ENCODE peak calls at places on chromosomes 5 and 9, in five cellular contexts. Y is fibroblast of mammary gland, R is cardiac fibroblast, U is A549, J is fibroblast of lung. G is an unnamed sample.

GRCh38 chr5:154830219-154830595 is 20.2 kb downstream of the FAXDC2 start:
- DNase-seq in J (no peak), Y (no peak), U (no peak), R (no peak), G (no peak)

GRCh38 chr5:24509943-24510342 is 134.8 kb downstream of the CDH10 start:
- DNase-seq in J (no peak), U (no peak), R (no peak), Y (no peak), G (no peak)

GRCh38 chr5:135359374-135360165 is 39.5 kb downstream of the MACROH2A1 start:
- DNase-seq in R (no peak), U (no peak), Y (no peak), J (no peak), G (no peak)

GRCh38 chr9:88809371-88809770 is 181.9 kb upstream of the S1PR3 start:
- DNase-seq in J (no peak), Y (peak), R (peak), U (no peak), G (no peak)

GRCh38 chr9:115018547-115019435 is 88.4 kb upstream of the TNFSF8 start:
- DNase-seq in U (no peak), R (peak), Y (peak), J (peak), G (peak)

GRCh38 chr9:132439153-132439552 is 29.1 kb downstream of the CFAP77 start:
- DNase-seq in R (no peak), J (no peak), U (no peak), Y (no peak), G (no peak)

GRCh38 chr5:14153932-14154646 is 10.9 kb downstream of the TRIO start:
- DNase-seq in U (no peak), Y (peak), R (peak), J (peak), G (no peak)

GRCh38 chr9:133910855-133911514 is 81.1 kb downstream of the VAV2 start:
- DNase-seq in J (no peak), U (no peak), Y (no peak), R (no peak), G (no peak)

GRCh38 chr5:122152266-122152900 is 23.0 kb downstream of the ZNF474 start:
- DNase-seq in R (no peak), U (no peak), J (peak), Y (no peak), G (no peak)

GRCh38 chr9:89375181-89375760 is 57.0 kb downstream of the SECISBP2 start:
- DNase-seq in R (no peak), Y (no peak), J (no peak), U (no peak), G (no peak)

GRCh38 chr9:10000669-10001068 is 612.1 kb downstream of the PTPRD start:
- DNase-seq in J (no peak), R (no peak), Y (no peak), U (no peak), G (no peak)

GRCh38 chr5:173464813-173465212 is 136.6 kb upstream of the STC2 start:
- DNase-seq in R (no peak), J (no peak), Y (no peak), U (no peak), G (no peak)

GRCh38 chr5:144024601-144025000 is 145.9 kb downstream of the YIPF5 start:
- DNase-seq in J (peak), U (no peak), R (peak), Y (peak), G (no peak)

GRCh38 chr5:80990971-80991370 is 30.8 kb downstream of the RASGRF2 start:
- DNase-seq in U (no peak), J (peak), R (peak), Y (peak), G (no peak)

GRCh38 chr5:159184236-159184635 is 25.1 kb downstream of the RNF145 start:
- DNase-seq in U (no peak), Y (no peak), J (peak), R (peak), G (no peak)

GRCh38 chr5:176440932-176441706 is 7.1 kb upstream of the FAF2 start:
- DNase-seq in U (no peak), J (peak), R (no peak), Y (no peak), G (no peak)

GRCh38 chr5:12016149-12016740 is 112.0 kb upstream of the CTNND2 start:
- DNase-seq in J (peak), R (no peak), U (no peak), Y (no peak), G (no peak)

GRCh38 chr5:172503925-172504730 is 49.8 kb upstream of the SH3PXD2B start:
- DNase-seq in U (no peak), R (no peak), J (peak), Y (no peak), G (no peak)

GRCh38 chr5:23072179-23072578 is 219.0 kb upstream of the CDH12 start:
- DNase-seq in J (no peak), U (no peak), R (no peak), Y (no peak), G (no peak)

GRCh38 chr5:90709323-90710148 is 150.9 kb downstream of the ADGRV1 start:
- DNase-seq in U (peak), J (peak), Y (peak), R (peak), G (peak)

GRCh38 chr9:135468866-135469521 is 10.6 kb upstream of the PPP1R26 start:
- DNase-seq in Y (peak), U (no peak), R (peak), J (peak), G (no peak)

GRCh38 chr5:14308384-14309154 is 165.4 kb downstream of the TRIO start:
- DNase-seq in Y (no peak), R (no peak), J (no peak), U (no peak), G (no peak)

GRCh38 chr5:55234171-55234700 is 828 bp upstream of the CCNO start:
- DNase-seq in J (peak), U (no peak), R (peak), Y (peak), G (no peak)

GRCh38 chr5:57004800-57005199 is 52.9 kb upstream of the MIER3 start:
- DNase-seq in J (no peak), Y (no peak), R (no peak), U (peak), G (no peak)

GRCh38 chr5:179126506-179126991 is 66.4 kb downstream of the ZNF354C start:
- DNase-seq in U (no peak), J (no peak), R (no peak), Y (no peak), G (no peak)

GRCh38 chr9:113645972-113646241 is 182.4 kb downstream of the RGS3 start:
- DNase-seq in R (no peak), U (no peak), J (no peak), Y (no peak), G (no peak)

GRCh38 chr9:96435345-96435744 is 14.6 kb upstream of the HABP4 start:
- DNase-seq in U (no peak), J (no peak), R (no peak), Y (no peak), G (no peak)

GRCh38 chr5:158922816-158923215 is 176.9 kb downstream of the EBF1 start:
- DNase-seq in U (no peak), R (no peak), Y (no peak), J (no peak), G (no peak)

GRCh38 chr9:109182550-109182939 is 15.5 kb upstream of the FRRS1L start:
- DNase-seq in J (no peak), Y (no peak), R (no peak), U (no peak), G (no peak)

GRCh38 chr5:6780802-6781391 is 67.7 kb downstream of the TENT4A start:
- DNase-seq in U (peak), J (no peak), R (peak), Y (peak), G (no peak)

GRCh38 chr5:170633235-170634041 is 129.6 kb downstream of the KCNIP1 start:
- DNase-seq in R (peak), J (peak), U (peak), Y (peak), G (peak)

GRCh38 chr9:35044071-35044470 is 28.4 kb downstream of the VCP start:
- DNase-seq in U (no peak), J (peak), Y (no peak), R (no peak), G (no peak)

GRCh38 chr5:154038604-154039457 is at the start of the genes FAM114A2 and MFAP3:
- DNase-seq in J (peak), U (peak), Y (peak), R (peak), G (peak)

DNA sequence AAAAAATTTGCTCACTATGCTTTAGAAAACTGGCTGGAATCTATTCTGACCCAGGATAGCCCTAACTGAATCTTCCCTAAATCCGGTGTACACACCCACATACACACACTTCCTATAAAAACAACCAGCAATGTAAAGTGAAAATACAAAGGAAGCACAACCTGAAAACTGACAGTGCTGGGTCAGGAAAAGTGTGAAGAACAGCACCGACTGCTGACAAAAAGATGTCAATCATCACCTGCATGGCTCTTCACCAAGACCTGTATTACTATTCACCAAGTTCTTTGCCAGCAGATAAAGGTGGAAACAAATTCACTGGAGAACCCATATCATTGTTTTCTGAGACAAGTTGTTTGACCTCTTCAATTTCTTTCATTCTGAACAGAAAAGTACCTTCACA is 293.8 kb upstream of the GRAMD2B start:
- DNase-seq in J (no peak), Y (no peak), U (no peak), R (no peak), G (no peak)
- TF ChIP-seq CTCF in J (no peak), Y (no peak), U (no peak), R (no peak), G (no peak)

GRCh38 chr9:33860200-33860871 is 43.4 kb downstream of the UBE2R2 start:
- DNase-seq in U (no peak), Y (no peak), R (no peak), J (peak), G (no peak)
- TF ChIP-seq CTCF in U (no peak), Y (peak), R (peak), J (no peak), G (no peak)

GRCh38 chr9:74001382-74001781 is 495.8 kb upstream of the RORB start:
- DNase-seq in R (no peak), U (no peak), Y (peak), J (peak), G (no peak)

GRCh38 chr9:74007833-74008232 is 489.3 kb upstream of the RORB start:
- DNase-seq in J (no peak), Y (no peak), R (no peak), U (no peak), G (no peak)

DNA sequence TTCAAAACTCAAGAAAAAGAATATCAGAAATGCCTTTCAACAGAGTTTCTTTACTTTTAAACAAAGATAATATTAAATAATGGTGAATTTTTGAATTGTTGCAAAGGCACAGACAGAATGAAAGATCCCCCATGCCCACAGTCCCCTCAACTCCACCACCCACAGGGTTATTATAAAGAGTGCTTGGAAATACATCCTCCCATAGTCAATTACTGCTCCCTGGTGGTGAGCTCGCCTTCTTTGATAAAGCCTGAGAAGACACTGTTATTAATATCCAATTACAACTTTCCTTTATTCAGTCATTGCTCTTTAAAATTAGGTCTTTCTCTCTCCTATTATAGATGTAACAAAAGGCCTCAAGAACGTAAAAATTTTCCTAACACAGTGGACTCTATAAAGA is 490.2 kb upstream of the RORB start:
- DNase-seq in Y (peak), J (peak), U (no peak), R (no peak), G (no peak)
- TF ChIP-seq CTCF in Y (peak), J (no peak), U (no peak), R (no peak), G (peak)

GRCh38 chr9:77449177-77450092 is 198.7 kb downstream of the GNA14 start:
- DNase-seq in Y (peak), R (peak), U (no peak), J (peak), G (no peak)
- TF ChIP-seq CTCF in Y (no peak), R (no peak), U (peak), J (no peak), G (no peak)

GRCh38 chr9:37972346-37972745 is 68.4 kb upstream of the SLC25A51 start:
- DNase-seq in U (no peak), R (no peak), Y (no peak), J (peak), G (no peak)

GRCh38 chr9:37976714-37977477 is 73.0 kb upstream of the SLC25A51 start:
- DNase-seq in Y (peak), R (peak), J (peak), U (no peak), G (peak)

GRCh38 chr9:37971691-37972090 is 67.8 kb upstream of the SLC25A51 start:
- DNase-seq in R (no peak), U (no peak), J (no peak), Y (no peak), G (no peak)

GRCh38 chr9:37975639-37976038 is 71.7 kb upstream of the SLC25A51 start:
- DNase-seq in J (no peak), R (no peak), U (no peak), Y (no peak), G (no peak)

DNA sequence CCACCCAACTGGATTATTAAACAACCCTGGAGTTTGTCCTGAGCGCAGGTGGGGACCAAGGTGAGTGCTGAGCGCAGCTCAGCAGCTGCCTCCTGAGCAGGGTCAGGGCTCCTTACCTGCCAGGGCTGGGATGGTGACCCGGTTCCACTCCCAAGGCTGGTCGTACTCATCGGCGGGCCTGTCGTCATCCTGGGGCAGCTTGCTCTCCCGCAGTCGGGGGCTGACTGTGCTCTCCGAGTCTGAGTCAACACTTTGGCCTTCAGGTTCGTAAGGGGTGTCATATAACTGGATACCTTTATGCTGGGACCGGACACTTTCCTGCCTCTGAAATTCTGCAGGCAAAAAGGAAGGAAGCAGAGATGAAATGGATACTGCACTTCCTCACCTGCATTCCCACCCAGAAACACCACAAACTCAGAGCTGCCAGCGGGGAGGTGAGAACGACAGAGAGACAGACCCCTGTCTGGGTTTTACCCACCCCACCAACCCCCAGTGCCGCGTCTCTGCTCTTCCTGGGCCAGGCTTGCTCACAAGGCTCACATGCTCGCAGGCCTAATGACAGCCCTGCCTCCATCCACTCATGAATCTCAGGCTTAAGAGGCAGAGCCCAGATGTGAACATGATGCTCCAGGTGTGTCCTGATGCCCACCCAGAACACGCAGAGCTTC is 70.7 kb upstream of the SLC25A51 start:
- DNase-seq in U (no peak), Y (no peak), J (peak), R (peak), G (no peak)
- TF ChIP-seq CTCF in U (no peak), Y (no peak), J (no peak), R (no peak), G (no peak)

GRCh38 chr5:177578331-177578730 is 13.7 kb upstream of the TMED9 start:
- DNase-seq in U (no peak), J (no peak), Y (no peak), R (no peak), G (no peak)

GRCh38 chr5:177575488-177575887 is 16.5 kb upstream of the TMED9 start:
- DNase-seq in J (no peak), Y (no peak), R (no peak), U (no peak), G (no peak)

DNA sequence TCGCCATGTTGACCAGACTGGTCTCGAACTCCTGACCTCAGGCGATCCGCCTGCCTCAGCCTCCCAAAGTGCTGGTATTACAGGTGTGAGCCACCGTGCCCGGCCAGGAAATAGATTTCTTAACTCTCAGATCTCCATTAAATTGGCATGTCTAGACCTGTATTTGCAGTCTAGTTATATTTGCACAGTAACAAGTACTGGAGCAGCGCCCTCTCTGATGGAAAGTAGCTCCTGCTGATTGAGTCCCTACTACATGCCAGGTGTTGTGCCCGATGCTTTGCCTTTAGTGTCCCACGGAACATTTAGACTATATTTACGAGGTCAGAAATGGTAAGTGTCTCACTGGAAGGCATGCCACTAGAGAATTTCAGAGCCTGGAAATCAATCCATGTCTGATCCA is 15.8 kb upstream of the TMED9 start:
- DNase-seq in Y (no peak), R (no peak), U (no peak), J (no peak), G (no peak)
- TF ChIP-seq CTCF in Y (no peak), R (no peak), U (no peak), J (no peak), G (no peak)